ENCODE peak calls at places on chromosomes 13 and 19, in nine cellular contexts. X is A549, Z is HCT116, R is HepG2, F is GM23338, C is K562, M is GM12878, J is SK-N-SH, V is HL-60. B is an unnamed sample.

GRCh38 chr19:47447470-47448359 is 24.0 kb downstream of the SLC8A2 start:
- DNase-seq in X (peak), V (peak), J (peak), Z (peak), R (peak), F (peak), M (no peak), C (peak), B (no peak)

GRCh38 chr13:67736646-67737420 is 506.7 kb upstream of the PCDH9 start:
- DNase-seq in M (no peak), Z (no peak), F (peak), C (no peak), V (no peak), J (peak), R (peak), X (peak), B (no peak)

GRCh38 chr13:67763316-67763715 is 533.2 kb upstream of the PCDH9 start:
- DNase-seq in X (no peak), F (peak), V (no peak), C (no peak), R (no peak), M (no peak), J (no peak), Z (no peak), B (no peak)

GRCh38 chr19:44517146-44517545 is 12.3 kb downstream of the CEACAM20 start:
- DNase-seq in C (no peak), R (no peak), F (no peak), V (no peak), M (no peak), Z (no peak), X (no peak), J (no peak), B (no peak)

GRCh38 chr13:85313761-85314503 is 485.3 kb downstream of the SLITRK6 start:
- DNase-seq in R (no peak), V (no peak), F (no peak), M (no peak), X (peak), J (peak), Z (peak), C (no peak), B (peak)

GRCh38 chr19:47765522-47766358 is 12.8 kb upstream of the SELENOW start:
- DNase-seq in X (peak), M (no peak), Z (no peak), R (peak), V (peak), C (peak), J (peak), F (peak), B (no peak)

GRCh38 chr19:47836038-47836437 is 14.3 kb downstream of the CRX start:
- DNase-seq in F (no peak), J (no peak), Z (no peak), X (no peak), V (no peak), R (no peak), C (no peak), M (no peak), B (no peak)

GRCh38 chr13:84399320-84400085 is 517.2 kb upstream of the SLITRK1 start:
- DNase-seq in V (no peak), X (peak), F (peak), Z (no peak), R (peak), C (no peak), M (no peak), J (no peak), B (no peak)

GRCh38 chr19:51123381-51124186 is 1.1 kb upstream of the SIGLEC9 start:
- DNase-seq in F (no peak), M (no peak), Z (no peak), R (no peak), X (no peak), C (no peak), V (peak), J (no peak), B (no peak)

GRCh38 chr13:92886535-92887098 is 340.0 kb upstream of the GPC6 start:
- DNase-seq in M (no peak), R (no peak), Z (no peak), F (no peak), C (no peak), X (no peak), J (no peak), V (no peak), B (no peak)

GRCh38 chr19:391726-392374 is 17.1 kb downstream of the C2CD4C start:
- DNase-seq in V (no peak), C (no peak), M (no peak), X (no peak), R (no peak), J (no peak), F (no peak), Z (no peak), B (no peak)

GRCh38 chr13:40664100-40665060 is 2.1 kb downstream of the FOXO1 start:
- DNase-seq in R (peak), V (no peak), Z (no peak), F (peak), X (peak), J (peak), M (no peak), C (peak), B (no peak)

GRCh38 chr19:43362745-43363144 is 9.3 kb downstream of the CD177 start:
- DNase-seq in Z (no peak), R (no peak), M (no peak), J (no peak), C (no peak), V (no peak), F (no peak), X (no peak), B (no peak)

GRCh38 chr19:6126335-6126974 is 9.0 kb upstream of the ACSBG2 start:
- DNase-seq in Z (peak), V (peak), J (peak), X (peak), R (peak), C (peak), F (peak), M (peak), B (peak)

GRCh38 chr19:13983213-13983889 is 22.8 kb downstream of the RFX1 start:
- DNase-seq in C (no peak), J (no peak), Z (no peak), F (no peak), V (no peak), R (no peak), M (no peak), X (no peak), B (no peak)

GRCh38 chr19:2578911-2579677 is 103.2 kb downstream of the GADD45B start:
- DNase-seq in F (peak), R (peak), V (peak), Z (peak), J (peak), M (no peak), C (peak), X (peak), B (peak)

GRCh38 chr13:72221276-72221962 is 354.4 kb upstream of the DACH1 start:
- DNase-seq in C (peak), J (no peak), X (peak), V (peak), M (no peak), Z (peak), F (peak), R (peak), B (no peak)

GRCh38 chr19:54477650-54478049 is 4.6 kb upstream of the CDC42EP5 start:
- DNase-seq in F (no peak), C (no peak), Z (no peak), X (no peak), R (no peak), J (no peak), V (no peak), M (no peak), B (no peak)

GRCh38 chr19:7731615-7732014 is 295 bp downstream of the CLEC4G start:
- DNase-seq in V (no peak), X (no peak), M (no peak), Z (no peak), F (no peak), C (no peak), R (no peak), J (no peak), B (no peak)
- TF ChIP-seq REST in V (no peak), X (no peak), M (no peak), Z (no peak), F (no peak), C (no peak), R (no peak), J (no peak), B (no peak)

DNA sequence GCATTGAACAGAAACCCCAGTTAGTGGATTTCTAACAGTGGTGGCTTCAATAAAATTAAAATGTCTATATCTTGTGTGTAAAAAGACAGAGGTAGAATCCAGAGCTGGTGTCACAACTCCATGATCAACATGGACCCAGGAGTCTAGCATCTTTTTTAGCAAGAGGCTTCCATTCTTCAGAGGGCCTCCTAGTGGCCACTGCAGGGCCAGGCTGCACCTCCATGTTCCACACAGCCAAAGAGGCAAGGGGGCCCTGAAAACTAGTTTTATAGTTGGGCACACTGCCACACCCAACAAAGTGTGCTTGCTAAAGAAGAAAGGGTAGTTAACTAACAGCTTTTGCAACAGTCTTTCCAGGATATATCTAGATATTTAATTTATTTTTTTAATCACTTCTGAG is 12.9 kb downstream of the N4BP2L1 start:
- DNase-seq in M (no peak), R (no peak), Z (peak), X (peak), V (peak), J (peak), C (peak), F (peak), B (no peak)
- TF ChIP-seq REST in M (no peak), R (no peak), Z (no peak), X (no peak), V (no peak), J (no peak), C (no peak), F (no peak), B (no peak)

DNA sequence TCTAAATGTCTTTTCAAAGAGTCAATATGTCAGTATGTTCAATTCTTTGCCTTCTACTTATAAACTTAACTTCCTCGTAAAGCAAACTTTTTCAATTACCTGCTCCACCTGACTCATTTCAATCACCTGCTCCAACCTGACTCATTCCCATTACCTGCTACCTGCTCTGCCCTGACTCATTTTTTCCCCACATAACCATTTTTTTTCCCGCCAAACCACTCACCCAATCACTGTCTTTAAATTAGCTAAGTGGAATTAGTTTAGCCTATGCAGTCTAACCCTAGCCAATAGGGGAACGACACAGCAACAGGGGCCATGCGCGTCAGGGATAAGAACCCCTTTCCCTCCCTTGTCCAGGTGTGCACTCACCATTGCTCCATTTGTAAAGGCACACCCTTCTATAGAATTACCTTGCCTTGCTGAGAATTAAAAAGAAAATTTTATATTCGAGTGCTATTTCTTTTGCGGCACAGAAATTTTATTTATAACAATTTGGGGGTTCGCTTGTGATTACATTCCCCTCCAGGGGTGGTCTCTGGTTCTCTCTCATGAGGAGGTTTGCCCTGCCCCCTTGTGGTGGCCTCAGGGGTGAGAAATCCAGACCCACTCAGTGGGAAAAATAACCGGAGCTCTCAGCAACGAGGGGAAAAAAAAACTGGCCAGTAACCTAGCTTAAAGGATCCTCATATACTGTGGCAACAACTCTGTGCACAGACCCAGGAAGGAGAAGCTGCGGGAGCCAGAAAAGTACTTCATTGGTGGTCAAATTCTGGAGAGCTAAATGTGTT is 193.1 kb downstream of the ZNF486 start:
- DNase-seq in J (peak), V (no peak), M (no peak), Z (no peak), F (peak), C (no peak), X (no peak), R (no peak), B (no peak)
- TF ChIP-seq REST in J (no peak), V (no peak), M (no peak), Z (no peak), F (no peak), C (no peak), X (no peak), R (no peak), B (no peak)

GRCh38 chr13:38577048-38577447 is 109.8 kb upstream of the FREM2 start:
- DNase-seq in F (peak), V (no peak), R (peak), X (no peak), J (no peak), M (no peak), C (no peak), Z (no peak), B (no peak)
- TF ChIP-seq REST in F (peak), V (peak), R (no peak), X (peak), J (peak), M (peak), C (no peak), Z (no peak), B (no peak)

GRCh38 chr13:113447596-113447995 is 5.7 kb downstream of the ADPRHL1 start:
- DNase-seq in R (no peak), Z (no peak), X (no peak), J (no peak), C (no peak), F (no peak), M (no peak), V (no peak), B (no peak)

GRCh38 chr13:113449693-113450347 is 3.5 kb downstream of the ADPRHL1 start:
- DNase-seq in M (no peak), C (no peak), X (no peak), Z (no peak), R (no peak), J (no peak), V (no peak), F (no peak), B (no peak)

GRCh38 chr13:113446488-113446854 is 6.8 kb downstream of the ADPRHL1 start:
- DNase-seq in R (no peak), J (no peak), X (no peak), C (no peak), M (no peak), Z (no peak), F (no peak), V (no peak), B (no peak)

GRCh38 chr13:113448545-113448884 is 4.8 kb downstream of the ADPRHL1 start:
- DNase-seq in F (no peak), R (peak), J (no peak), Z (peak), C (no peak), X (no peak), V (no peak), M (no peak), B (no peak)

GRCh38 chr13:113448885-113449692 is 4.2 kb downstream of the ADPRHL1 start:
- DNase-seq in Z (peak), C (peak), M (peak), J (no peak), F (no peak), X (peak), R (peak), V (no peak), B (peak)
- TF ChIP-seq REST in Z (no peak), C (no peak), M (no peak), J (no peak), F (no peak), X (no peak), R (no peak), V (no peak), B (no peak)

B was measured in Panc1.